ENCODE peak calls at places on chromosomes 13 and 19, in ten cellular contexts. H is T-helper 17 cell; E is ACHN; Q is A549; R is putamen; N is CD4-positive, CD25-positive, alpha-beta regulatory T cell; L is activated T-cell treated with anti-CD3 and anti-CD28 coated beads for 1 hour; S is T-cell; V is activated CD4-positive, CD25-positive, alpha-beta regulatory T cell; M is activated CD8-positive, alpha-beta memory T cell treated with anti-CD3 and anti-CD28 coated beads for 24 hours. K is an unnamed sample.

GRCh38 chr13:30844548-30845296 is 61.3 kb upstream of the MEDAG start:
- DNase-seq in Q (peak), E (no peak), M (no peak), N (no peak), V (no peak), R (no peak), L (no peak), S (no peak), H (no peak), K (peak)

GRCh38 chr13:92991687-92992086 is 234.9 kb upstream of the GPC6 start:
- DNase-seq in H (no peak), R (no peak), N (no peak), V (no peak), S (no peak), E (no peak), L (no peak), M (no peak), Q (no peak), K (no peak)

GRCh38 chr19:49781394-49781793 is 14.6 kb downstream of the AP2A1 start:
- DNase-seq in E (no peak), V (no peak), M (no peak), S (no peak), L (no peak), H (no peak), N (no peak), R (no peak), Q (no peak), K (no peak)

GRCh38 chr13:23671367-23671766 is 101.2 kb downstream of the TNFRSF19 start:
- DNase-seq in M (no peak), S (no peak), V (no peak), L (no peak), Q (no peak), N (no peak), E (no peak), H (no peak), R (no peak), K (no peak)

GRCh38 chr19:919157-920050 is 2.3 kb downstream of the KISS1R start:
- DNase-seq in E (no peak), M (peak), S (peak), Q (no peak), L (no peak), H (no peak), V (no peak), N (no peak), R (no peak), K (no peak)

GRCh38 chr19:42370667-42371066 is 19.4 kb downstream of the CNFN start:
- DNase-seq in M (no peak), L (no peak), Q (no peak), R (no peak), E (no peak), H (no peak), V (no peak), S (no peak), N (no peak), K (no peak)

GRCh38 chr19:41352609-41353465 is 885 bp downstream of the TGFB1 start:
- DNase-seq in S (peak), L (peak), E (peak), M (peak), Q (peak), R (no peak), V (peak), N (peak), H (peak), K (no peak)

GRCh38 chr19:50500060-50500752 is 10.8 kb downstream of the JOSD2 start:
- DNase-seq in V (no peak), H (no peak), L (no peak), M (no peak), R (no peak), S (no peak), Q (peak), N (no peak), E (peak), K (no peak)

GRCh38 chr13:56986121-56986520 is 154.6 kb upstream of the PRR20A start:
- DNase-seq in S (no peak), R (no peak), H (no peak), V (no peak), E (no peak), L (no peak), Q (no peak), N (no peak), M (no peak), K (no peak)

GRCh38 chr19:14731200-14731599 is 41.4 kb downstream of the ZNF333 start:
- DNase-seq in R (no peak), Q (peak), H (no peak), N (no peak), S (no peak), M (no peak), V (no peak), L (no peak), E (no peak), K (peak)